ENCODE peak calls at places on chromosomes 11 and 22, in ten cellular contexts. X is PC-3, P is cardiac muscle cell, D is OCI-LY7, U is heart right ventricle, K is colonic mucosa, V is sigmoid colon, G is adrenal gland, A is tibial artery, H is HCT116. E is an unnamed sample. For H3K9me3 and H3K4me1, the result is how much of the 10 kb centered on the place peaks cover.

GRCh38 chr11:23554002-23554401 is 693.7 kb upstream of the CCDC179 start:
- DNase-seq in A (no peak), K (no peak), P (no peak), X (peak), D (no peak), G (no peak), V (no peak), H (no peak), U (no peak), E (no peak)

GRCh38 chr22:38733329-38734202 is 22.2 kb downstream of the SUN2 start:
- DNase-seq in D (peak), P (peak), G (peak), H (no peak), A (peak), U (peak), X (peak), V (peak), K (peak), E (peak)

GRCh38 chr11:72091292-72091691 is 10.6 kb downstream of the LRRC51 start:
- DNase-seq in H (no peak), U (peak), K (peak), A (peak), G (peak), P (peak), X (peak), V (peak), D (peak), E (peak)

GRCh38 chr22:23496445-23496833 is 83.7 kb downstream of the IGLL1 start:
- DNase-seq in D (no peak), H (no peak), V (peak), G (no peak), X (no peak), A (no peak), K (no peak), P (no peak), U (no peak), E (no peak)

GRCh38 chr11:71202598-71202944 is 49.8 kb downstream of the SHANK2 start:
- DNase-seq in V (no peak), P (no peak), X (no peak), H (no peak), K (no peak), U (no peak), D (no peak), G (no peak), A (no peak), E (no peak)

GRCh38 chr11:81104051-81104450 is 1629.6 kb downstream of the FAM181B start:
- DNase-seq in U (no peak), G (no peak), H (no peak), X (no peak), P (no peak), D (no peak), V (no peak), K (no peak), A (no peak), E (no peak)

GRCh38 chr11:3799883-3800282 is 2.5 kb upstream of the NUP98 start:
- DNase-seq in U (no peak), V (no peak), X (no peak), P (no peak), G (no peak), A (no peak), H (no peak), K (no peak), D (no peak), E (no peak)

GRCh38 chr11:58813693-58814092 is 30.8 kb downstream of the GLYATL2 start:
- DNase-seq in U (no peak), D (peak), G (no peak), H (peak), V (no peak), X (peak), K (no peak), A (no peak), P (no peak), E (no peak)

GRCh38 chr11:70680781-70681281 is 282.5 kb downstream of the CTTN start:
- DNase-seq in V (no peak), X (no peak), U (no peak), A (no peak), H (no peak), D (no peak), P (no peak), K (no peak), G (no peak), E (no peak)

GRCh38 chr22:39349506-39349966 is 255 bp upstream of the SYNGR1 start:
- DNase-seq in H (no peak), A (no peak), K (no peak), X (peak), G (peak), U (peak), V (no peak), D (peak), P (peak), E (no peak)

GRCh38 chr11:106399075-106399500 is 321.6 kb downstream of the AASDHPPT start:
- DNase-seq in A (peak), G (no peak), X (peak), H (peak), U (peak), P (no peak), K (no peak), D (no peak), V (no peak), E (peak)

GRCh38 chr11:109963101-109963500 is 130.1 kb upstream of the ZC3H12C start:
- DNase-seq in P (no peak), U (no peak), X (no peak), A (no peak), G (no peak), K (no peak), H (no peak), V (no peak), D (no peak), E (no peak)

GRCh38 chr11:33417121-33417520 is 159.9 kb downstream of the HIPK3 start:
- DNase-seq in H (no peak), U (no peak), G (no peak), X (no peak), K (no peak), V (no peak), D (no peak), P (no peak), A (no peak), E (no peak)

GRCh38 chr11:5605849-5606248 is 9.4 kb downstream of the TRIM6 start:
- DNase-seq in X (peak), U (no peak), P (no peak), D (peak), K (no peak), A (no peak), H (no peak), G (peak), V (no peak), E (no peak)

GRCh38 chr11:12523180-12523924 is 146.0 kb downstream of the PARVA start:
- DNase-seq in H (no peak), G (no peak), P (peak), V (peak), U (no peak), A (peak), K (no peak), D (no peak), X (no peak), E (no peak)

GRCh38 chr22:44337658-44338004 is 24.9 kb upstream of the SHISAL1 start:
- DNase-seq in H (no peak), K (no peak), P (peak), G (peak), D (no peak), V (peak), X (peak), U (no peak), A (no peak), E (no peak)

GRCh38 chr11:91837649-91838330 is 386.8 kb upstream of the FAT3 start:
- DNase-seq in U (no peak), H (no peak), X (no peak), K (no peak), P (no peak), G (no peak), V (no peak), A (no peak), D (no peak), E (no peak)

GRCh38 chr11:65663634-65664200 is 1.0 kb upstream of the RELA start:
- DNase-seq in P (no peak), U (peak), A (peak), X (peak), K (peak), V (peak), G (peak), H (no peak), D (peak), E (peak)

GRCh38 chr22:49512471-49512870 is 315.2 kb downstream of the BRD1 start:
- DNase-seq in P (no peak), D (no peak), H (no peak), K (no peak), X (no peak), A (no peak), V (no peak), U (no peak), G (no peak), E (no peak)

GRCh38 chr22:49515486-49515885 is 312.2 kb downstream of the BRD1 start:
- DNase-seq in V (no peak), A (no peak), P (no peak), D (peak), X (no peak), G (no peak), U (no peak), H (no peak), K (no peak), E (no peak)

GRCh38 chr22:49514656-49515055 is 313.0 kb downstream of the BRD1 start:
- DNase-seq in U (no peak), V (no peak), P (no peak), H (no peak), K (no peak), D (no peak), X (no peak), G (no peak), A (no peak), E (no peak)

GRCh38 chr22:49513358-49513851 is 314.3 kb downstream of the BRD1 start:
- DNase-seq in D (no peak), X (no peak), A (no peak), P (no peak), V (no peak), K (no peak), G (no peak), U (no peak), H (no peak), E (no peak)

GRCh38 chr22:49514211-49514610 is 313.5 kb downstream of the BRD1 start:
- DNase-seq in U (no peak), P (no peak), G (no peak), D (no peak), H (no peak), V (no peak), A (peak), K (no peak), X (no peak), E (no peak)
- H3K9me3 ChIP-seq in U (under half), P (under half), G (under half), D (under half), H (under half), V (under half), A (under half), K (under half), X (under half), E (under half)

GRCh38 chr11:74954199-74954598 is 5.1 kb downstream of the SPCS2 start:
- DNase-seq in K (no peak), V (no peak), A (no peak), D (no peak), X (no peak), G (no peak), H (no peak), U (no peak), P (no peak), E (no peak)
- H3K4me1 ChIP-seq in K (under half), V (under half), A (half or more), D (under half), X (under half), G (under half), H (under half), U (half or more), P (under half), E (under half)

GRCh38 chr11:129391350-129391749 is 15.7 kb downstream of the BARX2 start:
- DNase-seq in D (no peak), A (no peak), G (no peak), X (no peak), U (no peak), H (no peak), V (no peak), K (no peak), P (no peak), E (no peak)
- TF ChIP-seq CTCF in D (no peak), A (no peak), G (no peak), X (no peak), U (no peak), H (no peak), V (no peak), K (no peak), P (no peak), E (no peak)

GRCh38 chr11:41947392-41947791 is 487.9 kb upstream of the LRRC4C start:
- DNase-seq in A (no peak), P (peak), U (no peak), V (no peak), K (no peak), X (no peak), D (no peak), H (no peak), G (no peak), E (no peak)

GRCh38 chr11:41954034-41954433 is 494.6 kb upstream of the LRRC4C start:
- DNase-seq in P (no peak), A (no peak), D (no peak), U (no peak), K (no peak), H (no peak), X (peak), G (no peak), V (no peak), E (no peak)

GRCh38 chr11:41955635-41956400 is 496.4 kb upstream of the LRRC4C start:
- DNase-seq in H (no peak), P (no peak), V (no peak), D (no peak), U (no peak), X (no peak), K (no peak), G (no peak), A (no peak), E (no peak)

GRCh38 chr11:41950470-41951143 is 491.2 kb upstream of the LRRC4C start:
- DNase-seq in P (peak), H (no peak), G (no peak), X (no peak), V (no peak), K (no peak), U (no peak), A (no peak), D (no peak), E (no peak)
- H3K9me3 ChIP-seq in P (under half), H (under half), G (under half), X (under half), V (under half), K (under half), U (under half), A (under half), D (under half), E (under half)

GRCh38 chr11:68328374-68329091 is 16.1 kb downstream of the LRP5 start:
- DNase-seq in A (no peak), X (no peak), H (no peak), V (peak), G (no peak), P (no peak), D (peak), K (peak), U (peak), E (peak)
- H3K4me1 ChIP-seq in A (half or more), X (under half), H (under half), V (half or more), G (under half), P (under half), D (under half), K (under half), U (half or more), E (under half)

GRCh38 chr11:2186669-2187266 is 15.2 kb upstream of the TH start:
- DNase-seq in U (no peak), X (peak), H (peak), D (peak), G (no peak), P (peak), V (no peak), A (no peak), K (no peak), E (no peak)
- TF ChIP-seq CTCF in U (peak), X (peak), H (no peak), D (peak), G (peak), P (peak), V (no peak), A (peak), K (peak), E (peak)